ENCODE peak calls at places on chromosomes 3 and 15, in ten cellular contexts. K is anterior cingulate cortex; U is NCI-H460; D is ecto neural progenitor cell; M is CD4-positive, CD25-positive, alpha-beta regulatory T cell; A is IMR-90; V is T follicular helper cell; L is A673; E is stimulated activated CD4-positive, alpha-beta T cell treated with anti-CD3 and anti-CD28 coated beads, Interleukin-15, amount 100 ng/mL, for 1 hour; O is HL-60. R is an unnamed sample.
A peak's percentile ranks its signal among the peaks of the same experiment; 100 is the strongest.

GRCh38 chr3:11820540-11821041 is 26.1 kb downstream of the TAMM41 start:
- DNase-seq in K (no peak), U (no peak), D (no peak), M (no peak), A (peak; percentile 31), V (no peak), L (peak; percentile 33), E (no peak), O (no peak), R (no peak)

GRCh38 chr3:60053518-60054265 is 1003.9 kb upstream of the CFAP20DC start:
- DNase-seq in K (no peak), U (no peak), D (no peak), M (no peak), A (peak; percentile 59), V (no peak), L (no peak), E (no peak), O (no peak), R (no peak)

GRCh38 chr15:68383161-68384074 is 48.5 kb downstream of the ITGA11 start:
- DNase-seq in K (no peak), U (peak; percentile 40), D (peak; percentile 42), M (peak; percentile 46), A (peak; percentile 31), V (peak; percentile 5), L (peak; percentile 63), E (no peak), O (no peak), R (peak; percentile 5)

GRCh38 chr3:136078421-136079364 is 113.2 kb downstream of the PPP2R3A start:
- DNase-seq in K (no peak), U (peak; percentile 26), D (no peak), M (peak; percentile 31), A (peak; percentile 38), V (no peak), L (peak; percentile 56), E (no peak), O (no peak), R (no peak)

GRCh38 chr3:46399557-46399956 is 7.3 kb downstream of the CCR5AS start:
- DNase-seq in K (no peak), U (no peak), D (no peak), M (no peak), A (peak; percentile 23), V (no peak), L (no peak), E (no peak), O (no peak), R (no peak)

GRCh38 chr3:127037971-127038446 is 55.1 kb downstream of the PLXNA1 start:
- DNase-seq in K (no peak), U (no peak), D (no peak), M (no peak), A (no peak), V (no peak), L (no peak), E (no peak), O (no peak), R (peak; percentile 41)

GRCh38 chr15:41860049-41860828 is 21.6 kb downstream of the PLA2G4B start:
- DNase-seq in K (no peak), U (no peak), D (peak; percentile 62), M (no peak), A (no peak), V (no peak), L (no peak), E (no peak), O (no peak), R (no peak)

GRCh38 chr3:170768334-170768801 is 101.6 kb downstream of the RPL22L1 start:
- DNase-seq in K (no peak), U (no peak), D (no peak), M (no peak), A (peak; percentile 71), V (no peak), L (no peak), E (no peak), O (no peak), R (no peak)

GRCh38 chr3:194604126-194604525 is 29.1 kb downstream of the TMEM44 start:
- DNase-seq in K (no peak), U (no peak), D (no peak), M (no peak), A (no peak), V (no peak), L (no peak), E (no peak), O (no peak), R (no peak)

GRCh38 chr3:69536306-69537020 is 150.6 kb upstream of the FRMD4B start:
- DNase-seq in K (no peak), U (no peak), D (no peak), M (no peak), A (no peak), V (no peak), L (no peak), E (no peak), O (no peak), R (no peak)

GRCh38 chr3:151058742-151059141 is 26.7 kb upstream of the MED12L start:
- DNase-seq in K (no peak), U (no peak), D (no peak), M (no peak), A (no peak), V (no peak), L (no peak), E (no peak), O (no peak), R (no peak)

GRCh38 chr3:73480187-73480672 is 144.5 kb downstream of the PDZRN3 start:
- DNase-seq in K (no peak), U (no peak), D (no peak), M (no peak), A (no peak), V (no peak), L (no peak), E (no peak), O (no peak), R (no peak)

GRCh38 chr3:189975376-189975990 is 145.2 kb downstream of the P3H2 start:
- DNase-seq in K (no peak), U (no peak), D (no peak), M (no peak), A (peak; percentile 31), V (no peak), L (no peak), E (no peak), O (no peak), R (no peak)

GRCh38 chr3:43512749-43513404 is 108.9 kb downstream of the ANO10 start:
- DNase-seq in K (no peak), U (no peak), D (no peak), M (no peak), A (peak; percentile 81), V (no peak), L (no peak), E (no peak), O (no peak), R (no peak)

GRCh38 chr15:90915216-90915807 is 12.2 kb downstream of the MAN2A2 start:
- DNase-seq in K (no peak), U (no peak), D (no peak), M (no peak), A (no peak), V (no peak), L (no peak), E (no peak), O (no peak), R (no peak)

GRCh38 chr15:52678468-52679231 is 538 bp downstream of the ATOSA start:
- DNase-seq in K (peak; percentile 64), U (peak; percentile 40), D (peak; percentile 81), M (peak; percentile 64), A (peak; percentile 66), V (peak; percentile 53), L (peak; percentile 46), E (peak; percentile 29), O (no peak), R (peak; percentile 30)

GRCh38 chr3:72496055-72496690 is 352.1 kb downstream of the SHQ1 start:
- DNase-seq in K (no peak), U (no peak), D (no peak), M (no peak), A (no peak), V (no peak), L (peak; percentile 4), E (no peak), O (no peak), R (no peak)

R was measured in dorsolateral prefrontal cortex.